ENCODE peak calls at places on chromosomes 11 and 22, in ten cellular contexts. X is CD8-positive, alpha-beta T cell; Q is AG20443; F is RWPE1; D is posterior vena cava; R is body of pancreas; Z is stomach; U is activated CD4-positive, CD25-positive, alpha-beta regulatory T cell treated with anti-CD3 and anti-CD28 coated beads, Interleukin-2, amount 50 U/mL, for 72 hours; S is AG08395; V is neural progenitor cell. Y is an unnamed sample.

GRCh38 chr22:36220457-36220921 is 18.8 kb downstream of the APOL2 start:
- DNase-seq in X (no peak), Q (peak; percentile 49), F (no peak), D (no peak), R (no peak), Z (no peak), U (no peak), S (peak; percentile 27), V (peak; percentile 31), Y (no peak)

GRCh38 chr22:37345863-37346514 is 63.7 kb downstream of the CYTH4 start:
- DNase-seq in X (no peak), Q (peak; percentile 87), F (no peak), D (no peak), R (no peak), Z (no peak), U (no peak), S (peak; percentile 88), V (no peak), Y (no peak)

GRCh38 chr22:46013460-46014416 is 36.8 kb upstream of the WNT7B start:
- DNase-seq in X (peak; percentile 83), Q (peak; percentile 96), F (peak; percentile 92), D (peak; percentile 99), R (peak; percentile 96), Z (peak; percentile 92), U (peak; percentile 82), S (peak; percentile 96), V (peak; percentile 84), Y (peak; percentile 91)

GRCh38 chr11:65537296-65537597 is 12.4 kb downstream of the SCYL1 start:
- DNase-seq in X (no peak), Q (no peak), F (no peak), D (no peak), R (no peak), Z (no peak), U (no peak), S (no peak), V (no peak), Y (no peak)

GRCh38 chr22:29149841-29150555 is 55.7 kb upstream of the EMID1 start:
- DNase-seq in X (no peak), Q (no peak), F (no peak), D (peak; percentile 71), R (no peak), Z (no peak), U (no peak), S (no peak), V (peak; percentile 52), Y (no peak)

GRCh38 chr11:128187377-128187776 is 400.0 kb downstream of the ETS1 start:
- DNase-seq in X (no peak), Q (no peak), F (no peak), D (no peak), R (no peak), Z (no peak), U (no peak), S (no peak), V (no peak), Y (no peak)

GRCh38 chr11:123302751-123303195 is 107.7 kb upstream of the CLMP start:
- DNase-seq in X (no peak), Q (peak; percentile 75), F (no peak), D (no peak), R (no peak), Z (no peak), U (peak; percentile 33), S (peak; percentile 78), V (peak; percentile 27), Y (peak; percentile 71)

GRCh38 chr11:19577849-19578619 is 134.6 kb upstream of the NAV2 start:
- DNase-seq in X (no peak), Q (peak; percentile 64), F (no peak), D (peak; percentile 85), R (peak; percentile 18), Z (no peak), U (no peak), S (peak; percentile 48), V (no peak), Y (no peak)

GRCh38 chr11:66617148-66617814 is 851 bp downstream of the RBM14 start:
- DNase-seq in X (no peak), Q (no peak), F (peak; percentile 24), D (peak; percentile 94), R (peak; percentile 72), Z (no peak), U (no peak), S (peak; percentile 38), V (no peak), Y (no peak)

GRCh38 chr22:17411213-17411612 is 42.0 kb downstream of the CECR2 start:
- DNase-seq in X (no peak), Q (no peak), F (no peak), D (no peak), R (no peak), Z (no peak), U (no peak), S (no peak), V (no peak), Y (no peak)

GRCh38 chr22:46612341-46612903 is 7.8 kb upstream of the GRAMD4 start:
- DNase-seq in X (no peak), Q (no peak), F (no peak), D (no peak), R (no peak), Z (no peak), U (no peak), S (no peak), V (no peak), Y (no peak)

GRCh38 chr11:44133335-44133946 is 38.0 kb downstream of the EXT2 start:
- DNase-seq in X (no peak), Q (peak; percentile 63), F (peak; percentile 30), D (no peak), R (peak; percentile 34), Z (no peak), U (no peak), S (peak; percentile 62), V (peak; percentile 61), Y (no peak)

GRCh38 chr11:44066732-44067131 is 662 bp downstream of the ACCS start:
- DNase-seq in X (no peak), Q (peak; percentile 71), F (peak; percentile 68), D (no peak), R (peak; percentile 11), Z (no peak), U (no peak), S (peak; percentile 72), V (no peak), Y (no peak)

GRCh38 chr22:31929126-31929928 is 15.0 kb upstream of the YWHAH start:
- DNase-seq in X (no peak), Q (peak; percentile 39), F (no peak), D (no peak), R (no peak), Z (no peak), U (no peak), S (peak; percentile 50), V (no peak), Y (no peak)

GRCh38 chr11:103488579-103488978 is 379.4 kb downstream of the DYNC2H1 start:
- DNase-seq in X (no peak), Q (no peak), F (no peak), D (no peak), R (no peak), Z (no peak), U (no peak), S (no peak), V (no peak), Y (no peak)

GRCh38 chr11:124841186-124841585 is 24.0 kb upstream of the ROBO3 start:
- DNase-seq in X (no peak), Q (no peak), F (peak; percentile 42), D (no peak), R (no peak), Z (no peak), U (no peak), S (no peak), V (no peak), Y (no peak)

GRCh38 chr11:114166897-114167323 is 107.4 kb downstream of the ZBTB16 start:
- DNase-seq in X (no peak), Q (peak; percentile 81), F (peak; percentile 77), D (peak; percentile 15), R (no peak), Z (no peak), U (no peak), S (peak; percentile 82), V (no peak), Y (no peak)

GRCh38 chr11:65720237-65720934 is at the start of gene RNASEH2C:
- DNase-seq in X (peak; percentile 67), Q (peak; percentile 93), F (peak; percentile 70), D (peak; percentile 95), R (peak; percentile 90), Z (peak; percentile 86), U (peak; percentile 79), S (peak; percentile 86), V (peak; percentile 94), Y (peak; percentile 87)

GRCh38 chr11:1113405-1114201 is 38.9 kb downstream of the MUC2 start:
- DNase-seq in X (no peak), Q (no peak), F (no peak), D (peak; percentile 64), R (peak; percentile 3), Z (no peak), U (no peak), S (no peak), V (no peak), Y (no peak)

GRCh38 chr11:32960553-32961164 is 55.0 kb upstream of the DEPDC7 start:
- DNase-seq in X (no peak), Q (peak; percentile 18), F (peak; percentile 26), D (no peak), R (no peak), Z (no peak), U (no peak), S (peak; percentile 24), V (peak; percentile 50), Y (no peak)

GRCh38 chr11:21783954-21784353 is 408.9 kb upstream of the ANO5 start:
- DNase-seq in X (no peak), Q (no peak), F (no peak), D (no peak), R (no peak), Z (no peak), U (no peak), S (no peak), V (no peak), Y (no peak)

GRCh38 chr22:48889887-48890692 is 937.6 kb downstream of the BRD1 start:
- DNase-seq in X (no peak), Q (no peak), F (no peak), D (peak; percentile 78), R (no peak), Z (no peak), U (peak; percentile 9), S (no peak), V (no peak), Y (peak; percentile 20)

GRCh38 chr11:65524010-65524746 is 705 bp upstream of the SCYL1 start:
- DNase-seq in X (no peak), Q (no peak), F (no peak), D (peak; percentile 86), R (peak; percentile 56), Z (no peak), U (no peak), S (peak; percentile 35), V (no peak), Y (no peak)

GRCh38 chr11:65500262-65501004 is 1.6 kb downstream of the MALAT1 start:
- DNase-seq in X (no peak), Q (no peak), F (no peak), D (peak; percentile 86), R (peak; percentile 64), Z (no peak), U (no peak), S (no peak), V (no peak), Y (no peak)

GRCh38 chr22:30605449-30606110 is 1.4 kb upstream of the TCN2 start:
- DNase-seq in X (peak; percentile 11), Q (peak; percentile 71), F (peak; percentile 24), D (no peak), R (peak; percentile 68), Z (peak; percentile 63), U (peak; percentile 50), S (peak; percentile 58), V (peak; percentile 47), Y (no peak)

GRCh38 chr11:13120691-13121090 is 111.6 kb downstream of the RASSF10 start:
- DNase-seq in X (no peak), Q (no peak), F (peak; percentile 86), D (no peak), R (no peak), Z (no peak), U (no peak), S (peak; percentile 26), V (no peak), Y (no peak)

GRCh38 chr11:68303982-68304780 is 8.2 kb upstream of the LRP5 start:
- DNase-seq in X (no peak), Q (no peak), F (no peak), D (peak; percentile 50), R (no peak), Z (no peak), U (no peak), S (no peak), V (no peak), Y (no peak)

GRCh38 chr11:24421766-24422165 is 75.1 kb upstream of the LUZP2 start:
- DNase-seq in X (no peak), Q (no peak), F (peak; percentile 1), D (no peak), R (no peak), Z (no peak), U (no peak), S (no peak), V (no peak), Y (no peak)